ENCODE peak calls at places on chromosomes 1 and 21, in four cellular contexts. One of them, this sample, is unnamed.

GRCh38 chr1:227333423-227333822 is 15.1 kb upstream of the CDC42BPA start:
- DNase-seq in HCT116: no peak
- DNase-seq in endothelial cell of umbilical vein: no peak
- DNase-seq in GM23338: no peak
- DNase-seq in this sample: no peak

GRCh38 chr1:172902861-172903381 is 147.8 kb downstream of the TNFSF18 start:
- DNase-seq in HCT116: no peak
- DNase-seq in endothelial cell of umbilical vein: peak
- DNase-seq in GM23338: no peak
- DNase-seq in this sample: no peak

GRCh38 chr1:226763741-226764264 is 24.7 kb upstream of the ITPKB start:
- DNase-seq in HCT116: no peak
- DNase-seq in endothelial cell of umbilical vein: peak
- DNase-seq in GM23338: peak
- DNase-seq in this sample: no peak

GRCh38 chr1:84800090-84801073 is 92.6 kb downstream of the LPAR3 start:
- DNase-seq in HCT116: no peak
- DNase-seq in endothelial cell of umbilical vein: no peak
- DNase-seq in GM23338: no peak
- DNase-seq in this sample: no peak

GRCh38 chr21:41956926-41957729 is 3.3 kb upstream of the C2CD2 start:
- DNase-seq in HCT116: no peak
- DNase-seq in endothelial cell of umbilical vein: peak
- DNase-seq in GM23338: no peak
- DNase-seq in this sample: peak

GRCh38 chr1:109750920-109751319 is 10.1 kb upstream of the GSTM3 start:
- DNase-seq in HCT116: no peak
- DNase-seq in endothelial cell of umbilical vein: no peak
- DNase-seq in GM23338: no peak
- DNase-seq in this sample: peak

GRCh38 chr1:32335951-32336867 is at the start of gene MARCKSL1:
- DNase-seq in HCT116: peak
- DNase-seq in endothelial cell of umbilical vein: peak
- DNase-seq in GM23338: peak
- DNase-seq in this sample: peak

GRCh38 chr1:62391369-62391971 is 45.4 kb upstream of the USP1 start:
- DNase-seq in HCT116: peak
- DNase-seq in endothelial cell of umbilical vein: peak
- DNase-seq in GM23338: peak
- DNase-seq in this sample: no peak

GRCh38 chr1:162543228-162543627 is 18.3 kb upstream of the UAP1 start:
- DNase-seq in HCT116: no peak
- DNase-seq in endothelial cell of umbilical vein: no peak
- DNase-seq in GM23338: no peak
- DNase-seq in this sample: no peak

GRCh38 chr1:163063131-163064059 is 5.8 kb upstream of the RGS4 start:
- DNase-seq in HCT116: no peak
- DNase-seq in endothelial cell of umbilical vein: no peak
- DNase-seq in GM23338: no peak
- DNase-seq in this sample: no peak

GRCh38 chr1:92790081-92790480 is 5.2 kb upstream of the EVI5 start:
- DNase-seq in HCT116: no peak
- DNase-seq in endothelial cell of umbilical vein: no peak
- DNase-seq in GM23338: no peak
- DNase-seq in this sample: no peak

GRCh38 chr1:192906334-192906733 is 97.5 kb downstream of the RGS2 start:
- DNase-seq in HCT116: no peak
- DNase-seq in endothelial cell of umbilical vein: no peak
- DNase-seq in GM23338: no peak
- DNase-seq in this sample: no peak

GRCh38 chr21:29641001-29641634 is 298.7 kb downstream of the GRIK1 start:
- DNase-seq in HCT116: no peak
- DNase-seq in endothelial cell of umbilical vein: no peak
- DNase-seq in GM23338: no peak
- DNase-seq in this sample: no peak

GRCh38 chr21:36004441-36004840 is 55.9 kb downstream of the SETD4 start:
- DNase-seq in HCT116: no peak
- DNase-seq in endothelial cell of umbilical vein: no peak
- DNase-seq in GM23338: no peak
- DNase-seq in this sample: no peak

GRCh38 chr1:15620890-15621682 is 3.8 kb downstream of the DDI2 start:
- DNase-seq in HCT116: no peak
- DNase-seq in endothelial cell of umbilical vein: no peak
- DNase-seq in GM23338: no peak
- DNase-seq in this sample: no peak

GRCh38 chr1:212595229-212595628 is 13.3 kb upstream of the ATF3 start:
- DNase-seq in HCT116: no peak
- DNase-seq in endothelial cell of umbilical vein: no peak
- DNase-seq in GM23338: peak
- DNase-seq in this sample: no peak

GRCh38 chr1:212597495-212597894 is 11.1 kb upstream of the ATF3 start:
- DNase-seq in HCT116: no peak
- DNase-seq in endothelial cell of umbilical vein: no peak
- DNase-seq in GM23338: no peak
- DNase-seq in this sample: no peak

GRCh38 chr1:212596798-212597197 is 11.8 kb upstream of the ATF3 start:
- DNase-seq in HCT116: no peak
- DNase-seq in endothelial cell of umbilical vein: no peak
- DNase-seq in GM23338: no peak
- DNase-seq in this sample: no peak

GRCh38 chr1:212594640-212595039 is 13.9 kb upstream of the ATF3 start:
- DNase-seq in HCT116: no peak
- DNase-seq in endothelial cell of umbilical vein: no peak
- DNase-seq in GM23338: no peak
- DNase-seq in this sample: no peak

GRCh38 chr1:212595787-212596714 is 12.5 kb upstream of the ATF3 start:
- DNase-seq in HCT116: peak
- DNase-seq in endothelial cell of umbilical vein: peak
- DNase-seq in GM23338: peak
- DNase-seq in this sample: no peak
- TF ChIP-seq CTCF in HCT116: peak
- TF ChIP-seq CTCF in endothelial cell of umbilical vein: peak
- TF ChIP-seq CTCF in GM23338: peak
- TF ChIP-seq CTCF in this sample: peak

DNA sequence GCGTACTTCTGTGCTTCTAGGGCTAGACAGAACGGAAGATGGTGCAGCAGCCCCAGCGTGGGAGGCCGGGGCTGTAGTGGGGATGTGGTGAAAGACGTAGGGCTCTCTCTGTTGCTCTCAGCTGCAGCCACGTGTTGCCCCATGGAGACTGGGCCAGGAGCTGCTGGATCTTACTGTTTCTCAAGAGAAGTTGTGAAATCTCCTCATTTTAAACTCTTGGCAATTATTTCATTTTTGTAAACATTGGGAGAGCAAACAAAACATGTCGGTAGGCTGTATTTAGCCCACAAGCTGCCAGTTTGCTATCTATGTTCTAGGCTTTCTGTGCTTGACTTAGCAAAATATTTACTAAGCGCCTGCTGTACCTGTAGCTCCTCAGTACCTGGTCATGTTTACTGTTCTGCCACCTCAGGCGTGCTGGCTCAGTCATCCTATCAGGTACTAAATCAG is 15.9 kb upstream of the ELOA start:
- DNase-seq in HCT116: no peak
- DNase-seq in endothelial cell of umbilical vein: no peak
- DNase-seq in GM23338: no peak
- DNase-seq in this sample: peak
- TF ChIP-seq POLR2AphosphoS5 in HCT116: no peak
- TF ChIP-seq POLR2AphosphoS5 in endothelial cell of umbilical vein: no peak
- TF ChIP-seq POLR2AphosphoS5 in GM23338: no peak
- TF ChIP-seq POLR2AphosphoS5 in this sample: no peak

GRCh38 chr1:207315435-207315834 is 6.0 kb upstream of the CD55 start:
- DNase-seq in HCT116: no peak
- DNase-seq in endothelial cell of umbilical vein: no peak
- DNase-seq in GM23338: no peak
- DNase-seq in this sample: no peak

GRCh38 chr1:207317561-207317960 is 3.9 kb upstream of the CD55 start:
- DNase-seq in HCT116: no peak
- DNase-seq in endothelial cell of umbilical vein: no peak
- DNase-seq in GM23338: no peak
- DNase-seq in this sample: no peak

GRCh38 chr1:207316622-207317510 is 4.6 kb upstream of the CD55 start:
- DNase-seq in HCT116: peak
- DNase-seq in endothelial cell of umbilical vein: no peak
- DNase-seq in GM23338: peak
- DNase-seq in this sample: no peak

GRCh38 chr1:207314836-207315235 is 6.6 kb upstream of the CD55 start:
- DNase-seq in HCT116: no peak
- DNase-seq in endothelial cell of umbilical vein: no peak
- DNase-seq in GM23338: no peak
- DNase-seq in this sample: no peak

DNA sequence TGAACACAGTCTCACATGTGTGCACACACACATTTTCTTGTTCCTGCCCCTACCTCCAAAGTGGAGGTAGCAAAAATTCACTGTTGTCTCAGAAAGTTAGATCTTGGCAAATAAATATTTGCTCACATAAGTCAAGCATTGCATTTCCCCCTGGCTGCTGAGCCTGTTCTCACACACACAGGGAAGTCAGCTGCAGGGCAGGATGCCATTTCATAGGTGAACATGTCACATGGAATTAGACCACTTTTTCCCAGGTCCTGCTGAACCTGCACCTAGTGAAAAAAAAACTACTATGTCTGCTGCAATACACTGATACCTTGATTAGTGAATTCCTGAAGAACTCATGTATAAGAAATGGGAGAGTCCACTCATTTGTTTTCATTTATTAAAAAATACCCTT is 5.3 kb upstream of the CD55 start:
- DNase-seq in HCT116: no peak
- DNase-seq in endothelial cell of umbilical vein: no peak
- DNase-seq in GM23338: peak
- DNase-seq in this sample: no peak
- TF ChIP-seq CTCF in HCT116: no peak
- TF ChIP-seq CTCF in endothelial cell of umbilical vein: no peak
- TF ChIP-seq CTCF in GM23338: no peak
- TF ChIP-seq CTCF in this sample: no peak

DNA sequence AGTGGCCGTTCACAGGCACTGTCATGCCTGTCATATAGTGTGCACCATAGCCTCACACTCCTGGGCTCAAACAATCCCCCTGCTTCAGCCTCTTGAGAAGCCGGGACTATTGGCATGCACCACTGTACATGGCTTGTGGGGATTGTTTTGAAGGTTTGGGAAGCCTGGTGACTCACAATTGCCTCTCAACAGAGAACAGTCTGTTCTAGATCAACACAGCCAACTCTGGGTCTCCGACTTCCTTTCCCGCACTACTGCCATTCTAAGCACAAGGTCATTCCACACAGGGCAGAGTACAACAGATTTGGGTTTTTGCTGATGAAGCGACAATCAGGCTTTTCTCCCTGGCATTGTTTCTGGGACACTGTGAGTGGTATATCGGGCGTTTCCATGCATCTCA is 15.5 kb upstream of the AHCTF1 start:
- DNase-seq in HCT116: no peak
- DNase-seq in endothelial cell of umbilical vein: peak
- DNase-seq in GM23338: no peak
- DNase-seq in this sample: no peak
- TF ChIP-seq POLR2AphosphoS5 in HCT116: no peak
- TF ChIP-seq POLR2AphosphoS5 in endothelial cell of umbilical vein: peak
- TF ChIP-seq POLR2AphosphoS5 in GM23338: no peak
- TF ChIP-seq POLR2AphosphoS5 in this sample: no peak

DNA sequence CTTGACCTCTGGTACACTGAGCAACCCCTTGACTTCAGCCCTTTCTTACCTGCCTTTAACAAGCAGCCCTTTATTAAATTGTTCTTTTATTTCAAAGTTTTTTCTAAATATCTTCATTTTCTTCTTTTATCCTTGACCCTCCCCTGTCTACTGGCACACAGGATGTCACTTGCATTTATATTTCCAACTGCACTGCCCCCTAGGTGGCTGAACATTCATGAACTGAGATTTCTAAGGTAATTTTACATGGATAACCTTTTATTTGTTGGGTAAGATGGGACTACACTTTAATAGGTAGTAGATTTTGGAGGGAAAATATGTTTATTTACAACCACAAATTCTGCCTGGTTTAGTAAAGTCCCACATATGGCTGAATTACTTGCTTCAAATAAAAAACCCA is 190.0 kb downstream of the ATP6V1G3 start:
- DNase-seq in HCT116: no peak
- DNase-seq in endothelial cell of umbilical vein: no peak
- DNase-seq in GM23338: no peak
- DNase-seq in this sample: no peak
- TF ChIP-seq CTCF in HCT116: peak
- TF ChIP-seq CTCF in endothelial cell of umbilical vein: no peak
- TF ChIP-seq CTCF in GM23338: peak
- TF ChIP-seq CTCF in this sample: no peak

GRCh38 chr1:244044423-244044822 is 6.7 kb upstream of the ZBTB18 start:
- DNase-seq in HCT116: no peak
- DNase-seq in endothelial cell of umbilical vein: no peak
- DNase-seq in GM23338: no peak
- DNase-seq in this sample: no peak

GRCh38 chr1:244046907-244047738 is 4.0 kb upstream of the ZBTB18 start:
- DNase-seq in HCT116: no peak
- DNase-seq in endothelial cell of umbilical vein: peak
- DNase-seq in GM23338: no peak
- DNase-seq in this sample: no peak

DNA sequence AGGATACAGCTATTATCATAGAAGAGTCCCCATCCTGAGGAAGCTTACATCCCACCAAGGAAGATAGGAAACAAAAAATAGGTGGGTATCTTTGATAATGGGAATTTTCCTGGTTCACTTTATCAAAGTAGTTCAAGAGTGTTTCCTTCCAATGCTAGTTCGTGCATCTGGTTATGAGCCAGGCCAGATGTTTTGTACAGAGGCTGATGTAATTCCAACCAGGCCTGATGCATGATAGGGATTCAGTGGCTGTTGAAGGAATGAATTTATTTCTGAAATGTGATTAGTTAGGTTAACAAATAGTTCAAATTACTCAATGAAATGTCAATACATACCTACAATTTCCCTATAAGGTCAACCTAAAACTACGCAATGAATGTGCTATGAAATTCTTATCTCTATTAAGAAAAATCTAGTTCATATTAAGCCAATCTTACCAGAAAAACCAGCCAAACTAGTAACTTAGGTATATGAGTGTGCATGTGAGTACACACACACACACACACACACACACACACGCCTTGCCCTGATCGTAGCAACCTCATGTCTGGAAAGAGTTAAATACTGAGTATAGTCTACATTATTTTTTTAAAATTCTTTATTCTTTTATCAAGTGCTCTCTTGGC is 9.5 kb upstream of the ZBTB18 start:
- DNase-seq in HCT116: no peak
- DNase-seq in endothelial cell of umbilical vein: no peak
- DNase-seq in GM23338: no peak
- DNase-seq in this sample: no peak
- TF ChIP-seq POLR2AphosphoS5 in HCT116: no peak
- TF ChIP-seq POLR2AphosphoS5 in endothelial cell of umbilical vein: no peak
- TF ChIP-seq POLR2AphosphoS5 in GM23338: no peak
- TF ChIP-seq POLR2AphosphoS5 in this sample: no peak

GRCh38 chr1:86169625-86170024 is 13.1 kb upstream of the COL24A1 start:
- DNase-seq in HCT116: no peak
- DNase-seq in endothelial cell of umbilical vein: no peak
- DNase-seq in GM23338: no peak
- DNase-seq in this sample: no peak
- TF ChIP-seq CTCF in HCT116: peak
- TF ChIP-seq CTCF in endothelial cell of umbilical vein: no peak
- TF ChIP-seq CTCF in GM23338: no peak
- TF ChIP-seq CTCF in this sample: no peak